ENCODE peak calls at places on chromosome 17, in six cellular contexts. One of them, this sample, is unnamed.

GRCh38 chr17:5584383-5584951 is at the start of gene NLRP1:
- DNase-seq in endothelial cell of umbilical vein: peak; percentile 95
- DNase-seq in A549: peak; percentile 31
- DNase-seq in HepG2: peak; percentile 20
- DNase-seq in K562: no peak
- DNase-seq in GM12878: peak; percentile 84
- DNase-seq in this sample: peak; percentile 85

GRCh38 chr17:4573115-4573514 is 11.2 kb upstream of the SMTNL2 start:
- DNase-seq in endothelial cell of umbilical vein: no peak
- DNase-seq in A549: no peak
- DNase-seq in HepG2: no peak
- DNase-seq in K562: no peak
- DNase-seq in GM12878: no peak
- DNase-seq in this sample: no peak

GRCh38 chr17:71502443-71502842 is 618.4 kb upstream of the SOX9 start:
- DNase-seq in endothelial cell of umbilical vein: no peak
- DNase-seq in A549: no peak
- DNase-seq in HepG2: no peak
- DNase-seq in K562: no peak
- DNase-seq in GM12878: no peak
- DNase-seq in this sample: no peak

GRCh38 chr17:35752471-35752870 is 568 bp downstream of the GAS2L2 start:
- DNase-seq in endothelial cell of umbilical vein: no peak
- DNase-seq in A549: no peak
- DNase-seq in HepG2: no peak
- DNase-seq in K562: no peak
- DNase-seq in GM12878: no peak
- DNase-seq in this sample: no peak

GRCh38 chr17:27247071-27247957 is 46.6 kb upstream of the WSB1 start:
- DNase-seq in endothelial cell of umbilical vein: peak; percentile 96
- DNase-seq in A549: peak; percentile 95
- DNase-seq in HepG2: peak; percentile 89
- DNase-seq in K562: no peak
- DNase-seq in GM12878: no peak
- DNase-seq in this sample: peak; percentile 48

GRCh38 chr17:43988301-43988700 is 16.1 kb upstream of the NAGS start:
- DNase-seq in endothelial cell of umbilical vein: no peak
- DNase-seq in A549: no peak
- DNase-seq in HepG2: no peak
- DNase-seq in K562: no peak
- DNase-seq in GM12878: no peak
- DNase-seq in this sample: no peak

GRCh38 chr17:40646791-40647548 is 648 bp downstream of the SMARCE1 start:
- DNase-seq in endothelial cell of umbilical vein: peak; percentile 66
- DNase-seq in A549: no peak
- DNase-seq in HepG2: peak; percentile 50
- DNase-seq in K562: peak; percentile 71
- DNase-seq in GM12878: no peak
- DNase-seq in this sample: peak; percentile 64

GRCh38 chr17:28749516-28750177 is 5.8 kb downstream of the TRAF4 start:
- DNase-seq in endothelial cell of umbilical vein: no peak
- DNase-seq in A549: no peak
- DNase-seq in HepG2: no peak
- DNase-seq in K562: no peak
- DNase-seq in GM12878: no peak
- DNase-seq in this sample: no peak

GRCh38 chr17:51144266-51145022 is 8.9 kb upstream of the NME1 start:
- DNase-seq in endothelial cell of umbilical vein: no peak
- DNase-seq in A549: no peak
- DNase-seq in HepG2: no peak
- DNase-seq in K562: no peak
- DNase-seq in GM12878: no peak
- DNase-seq in this sample: no peak

GRCh38 chr17:57242148-57242547 is 14.2 kb upstream of the MSI2 start:
- DNase-seq in endothelial cell of umbilical vein: no peak
- DNase-seq in A549: no peak
- DNase-seq in HepG2: no peak
- DNase-seq in K562: no peak
- DNase-seq in GM12878: no peak
- DNase-seq in this sample: no peak

GRCh38 chr17:78324391-78325075 is 35.3 kb downstream of the SOCS3 start:
- DNase-seq in endothelial cell of umbilical vein: peak; percentile 97
- DNase-seq in A549: peak; percentile 66
- DNase-seq in HepG2: no peak
- DNase-seq in K562: no peak
- DNase-seq in GM12878: no peak
- DNase-seq in this sample: peak; percentile 89

GRCh38 chr17:80709090-80709695 is 164.6 kb downstream of the RPTOR start:
- DNase-seq in endothelial cell of umbilical vein: no peak
- DNase-seq in A549: no peak
- DNase-seq in HepG2: no peak
- DNase-seq in K562: no peak
- DNase-seq in GM12878: no peak
- DNase-seq in this sample: no peak

DNA sequence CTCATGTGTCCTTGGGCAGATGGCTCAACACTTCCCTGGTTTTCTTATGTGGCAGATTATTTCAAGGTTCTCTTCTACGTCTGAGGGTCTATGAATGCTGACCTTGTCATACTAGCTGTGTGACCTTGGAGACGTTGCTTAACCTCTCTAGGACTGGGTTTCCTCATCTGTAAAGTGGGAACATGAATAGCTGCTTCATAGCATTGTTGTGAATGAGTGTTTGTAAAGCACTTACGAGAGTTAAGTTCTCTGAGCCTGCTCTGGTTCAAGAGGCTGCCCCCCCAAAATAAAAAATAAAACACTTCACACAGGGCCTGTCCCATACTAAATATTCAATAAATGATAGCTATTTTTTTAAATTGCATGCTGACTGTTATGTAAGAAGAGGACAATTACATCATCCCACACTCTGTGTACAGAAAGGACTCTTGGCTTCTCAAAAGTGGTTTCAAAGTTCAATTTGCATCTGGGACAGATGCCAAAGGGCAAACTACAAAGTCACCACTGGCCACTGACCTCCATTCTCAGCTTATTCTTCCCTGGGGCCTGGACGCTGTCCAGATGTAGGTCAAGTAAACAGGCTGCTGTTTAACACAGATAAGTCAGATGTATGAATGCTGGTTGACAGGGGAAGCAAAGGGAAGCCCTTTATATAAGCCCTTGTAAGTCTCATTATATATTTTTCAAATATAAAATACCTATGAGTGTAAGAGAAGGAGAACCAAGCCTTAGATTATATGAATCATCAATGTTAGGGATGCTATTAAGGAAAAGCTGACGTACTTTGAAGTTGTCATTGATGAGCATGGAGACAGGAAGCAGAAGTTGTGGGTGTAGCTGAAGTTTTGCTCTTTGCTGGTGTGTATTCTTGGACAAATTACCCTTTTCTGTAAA is 15.4 kb upstream of the NDEL1 start:
- DNase-seq in endothelial cell of umbilical vein: peak; percentile 98
- DNase-seq in A549: peak; percentile 85
- DNase-seq in HepG2: peak; percentile 97
- DNase-seq in K562: peak; percentile 78
- DNase-seq in GM12878: no peak
- DNase-seq in this sample: no peak
- TF ChIP-seq MYC in endothelial cell of umbilical vein: no peak
- TF ChIP-seq MYC in A549: no peak
- TF ChIP-seq MYC in HepG2: no peak
- TF ChIP-seq MYC in K562: peak; percentile 48
- TF ChIP-seq MYC in GM12878: no peak
- TF ChIP-seq MYC in this sample: no peak

GRCh38 chr17:63138713-63139112 is 172.7 kb downstream of the TANC2 start:
- DNase-seq in endothelial cell of umbilical vein: no peak
- DNase-seq in A549: no peak
- DNase-seq in HepG2: no peak
- DNase-seq in K562: no peak
- DNase-seq in GM12878: no peak
- DNase-seq in this sample: peak; percentile 6
- TF ChIP-seq MAX in endothelial cell of umbilical vein: no peak
- TF ChIP-seq MAX in A549: no peak
- TF ChIP-seq MAX in HepG2: no peak
- TF ChIP-seq MAX in K562: no peak
- TF ChIP-seq MAX in GM12878: no peak
- TF ChIP-seq MAX in this sample: no peak

GRCh38 chr17:64216385-64217248 is 46.4 kb downstream of the TEX2 start:
- DNase-seq in endothelial cell of umbilical vein: peak; percentile 75
- DNase-seq in A549: no peak
- DNase-seq in HepG2: peak; percentile 94
- DNase-seq in K562: peak; percentile 62
- DNase-seq in GM12878: peak; percentile 26
- DNase-seq in this sample: no peak

GRCh38 chr17:64214950-64215349 is 48.1 kb downstream of the TEX2 start:
- DNase-seq in endothelial cell of umbilical vein: no peak
- DNase-seq in A549: no peak
- DNase-seq in HepG2: no peak
- DNase-seq in K562: no peak
- DNase-seq in GM12878: no peak
- DNase-seq in this sample: no peak

GRCh38 chr17:64218066-64218465 is 45.0 kb downstream of the TEX2 start:
- DNase-seq in endothelial cell of umbilical vein: no peak
- DNase-seq in A549: no peak
- DNase-seq in HepG2: no peak
- DNase-seq in K562: no peak
- DNase-seq in GM12878: peak; percentile 28
- DNase-seq in this sample: peak; percentile 15

GRCh38 chr17:64216030-64216384 is 47.1 kb downstream of the TEX2 start:
- DNase-seq in endothelial cell of umbilical vein: peak; percentile 76
- DNase-seq in A549: no peak
- DNase-seq in HepG2: no peak
- DNase-seq in K562: no peak
- DNase-seq in GM12878: no peak
- DNase-seq in this sample: no peak

GRCh38 chr17:64217249-64217652 is 45.8 kb downstream of the TEX2 start:
- DNase-seq in endothelial cell of umbilical vein: no peak
- DNase-seq in A549: no peak
- DNase-seq in HepG2: peak; percentile 44
- DNase-seq in K562: no peak
- DNase-seq in GM12878: no peak
- DNase-seq in this sample: no peak
- TF ChIP-seq CTCF in endothelial cell of umbilical vein: no peak
- TF ChIP-seq CTCF in A549: no peak
- TF ChIP-seq CTCF in HepG2: no peak
- TF ChIP-seq CTCF in K562: no peak
- TF ChIP-seq CTCF in GM12878: no peak
- TF ChIP-seq CTCF in this sample: no peak

GRCh38 chr17:75831032-75831567 is 13.1 kb downstream of the UNC13D start:
- DNase-seq in endothelial cell of umbilical vein: no peak
- DNase-seq in A549: no peak
- DNase-seq in HepG2: no peak
- DNase-seq in K562: no peak
- DNase-seq in GM12878: no peak
- DNase-seq in this sample: no peak

GRCh38 chr17:75828051-75828400 is 16.2 kb downstream of the UNC13D start:
- DNase-seq in endothelial cell of umbilical vein: no peak
- DNase-seq in A549: no peak
- DNase-seq in HepG2: no peak
- DNase-seq in K562: no peak
- DNase-seq in GM12878: no peak
- DNase-seq in this sample: no peak

GRCh38 chr17:75830168-75831031 is 13.8 kb downstream of the UNC13D start:
- DNase-seq in endothelial cell of umbilical vein: no peak
- DNase-seq in A549: no peak
- DNase-seq in HepG2: no peak
- DNase-seq in K562: peak; percentile 50
- DNase-seq in GM12878: no peak
- DNase-seq in this sample: no peak

GRCh38 chr17:75828741-75829140 is 15.5 kb downstream of the UNC13D start:
- DNase-seq in endothelial cell of umbilical vein: no peak
- DNase-seq in A549: no peak
- DNase-seq in HepG2: no peak
- DNase-seq in K562: no peak
- DNase-seq in GM12878: no peak
- DNase-seq in this sample: no peak

DNA sequence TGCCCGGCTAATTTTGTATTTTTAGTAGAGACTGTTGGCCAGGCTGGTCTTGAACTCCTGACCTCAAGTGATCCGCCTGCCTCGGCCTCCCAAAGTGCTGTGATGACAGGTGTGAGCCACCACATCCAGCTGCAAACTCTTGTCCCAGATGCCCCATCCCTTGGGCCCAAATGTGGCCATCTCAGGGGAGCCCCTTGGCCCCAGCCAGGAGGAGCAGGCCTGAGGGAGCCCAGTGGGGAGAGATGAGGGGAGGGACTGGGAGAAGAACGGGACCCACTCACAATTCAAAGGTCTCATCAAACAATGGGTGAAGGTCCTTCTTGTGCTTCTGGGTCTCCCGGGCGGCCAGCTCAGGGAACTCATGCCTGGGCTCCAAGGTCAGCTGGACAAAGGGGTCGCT is 14.5 kb downstream of the UNC13D start:
- DNase-seq in endothelial cell of umbilical vein: no peak
- DNase-seq in A549: no peak
- DNase-seq in HepG2: no peak
- DNase-seq in K562: no peak
- DNase-seq in GM12878: no peak
- DNase-seq in this sample: no peak
- TF ChIP-seq MYC in endothelial cell of umbilical vein: no peak
- TF ChIP-seq MYC in A549: no peak
- TF ChIP-seq MYC in HepG2: no peak
- TF ChIP-seq MYC in K562: no peak
- TF ChIP-seq MYC in GM12878: no peak
- TF ChIP-seq MYC in this sample: no peak

GRCh38 chr17:2723997-2724782 is 12.6 kb upstream of the CLUH start:
- DNase-seq in endothelial cell of umbilical vein: no peak
- DNase-seq in A549: no peak
- DNase-seq in HepG2: no peak
- DNase-seq in K562: no peak
- DNase-seq in GM12878: no peak
- DNase-seq in this sample: no peak
- TF ChIP-seq MAX in endothelial cell of umbilical vein: no peak
- TF ChIP-seq MAX in A549: no peak
- TF ChIP-seq MAX in HepG2: no peak
- TF ChIP-seq MAX in K562: no peak
- TF ChIP-seq MAX in GM12878: no peak
- TF ChIP-seq MAX in this sample: no peak